ENCODE peak calls at places on chromosome 15, in six cellular contexts. X, L, Z, E, N and B are unnamed samples.

GRCh38 chr15:35229085-35229484 is 144.0 kb upstream of the NANOGP8 start:
- DNase-seq in X (no peak), L (no peak), Z (no peak), E (no peak), N (no peak), B (no peak)

GRCh38 chr15:65519781-65520299 is 2.4 kb upstream of the DPP8 start:
- DNase-seq in X (no peak), L (no peak), Z (peak), E (no peak), N (no peak), B (no peak)

GRCh38 chr15:37072181-37072580 is 28.2 kb downstream of the MEIS2 start:
- DNase-seq in X (no peak), L (no peak), Z (no peak), E (no peak), N (no peak), B (no peak)

GRCh38 chr15:65303687-65304392 is 637 bp upstream of the RNU5B-1 start:
- DNase-seq in X (peak), L (peak), Z (peak), E (peak), N (peak), B (peak)

GRCh38 chr15:82553846-82554245 is 13.6 kb upstream of the RPS17 start:
- DNase-seq in X (no peak), L (no peak), Z (no peak), E (no peak), N (no peak), B (no peak)

GRCh38 chr15:87144775-87145174 is 1065.1 kb downstream of the AGBL1 start:
- DNase-seq in X (no peak), L (no peak), Z (peak), E (no peak), N (no peak), B (peak)

GRCh38 chr15:78054518-78054917 is 23.0 kb downstream of the TBC1D2B start:
- DNase-seq in X (no peak), L (no peak), Z (no peak), E (no peak), N (no peak), B (no peak)

GRCh38 chr15:80693682-80694623 is 1.2 kb upstream of the ABHD17C start:
- DNase-seq in X (no peak), L (no peak), Z (peak), E (peak), N (no peak), B (peak)